ENCODE peak calls at places on chromosomes 12 and 14, in six cellular contexts. One of them, this sample, is unnamed.

GRCh38 chr12:40561395-40561966 is 130.8 kb upstream of the CNTN1 start:
- DNase-seq in WERI-Rb-1: no peak
- DNase-seq in SJSA1: no peak
- DNase-seq in mammary epithelial cell: no peak
- DNase-seq in GM23338: no peak
- DNase-seq in lower lobe of right lung: no peak
- DNase-seq in this sample: no peak

GRCh38 chr12:128783129-128783574 is 40.6 kb downstream of the SLC15A4 start:
- DNase-seq in WERI-Rb-1: no peak
- DNase-seq in SJSA1: peak; percentile 56
- DNase-seq in mammary epithelial cell: no peak
- DNase-seq in GM23338: no peak
- DNase-seq in lower lobe of right lung: no peak
- DNase-seq in this sample: no peak

GRCh38 chr12:69331846-69332684 is 16.1 kb upstream of the LYZ start:
- DNase-seq in WERI-Rb-1: no peak
- DNase-seq in SJSA1: no peak
- DNase-seq in mammary epithelial cell: no peak
- DNase-seq in GM23338: no peak
- DNase-seq in lower lobe of right lung: no peak
- DNase-seq in this sample: no peak

GRCh38 chr12:112969547-112970306 is 8.6 kb upstream of the OAS2 start:
- DNase-seq in WERI-Rb-1: no peak
- DNase-seq in SJSA1: no peak
- DNase-seq in mammary epithelial cell: no peak
- DNase-seq in GM23338: no peak
- DNase-seq in lower lobe of right lung: no peak
- DNase-seq in this sample: no peak

GRCh38 chr12:89999699-90000505 is 291.3 kb upstream of the ATP2B1 start:
- DNase-seq in WERI-Rb-1: no peak
- DNase-seq in SJSA1: no peak
- DNase-seq in mammary epithelial cell: no peak
- DNase-seq in GM23338: no peak
- DNase-seq in lower lobe of right lung: no peak
- DNase-seq in this sample: no peak

GRCh38 chr14:69242311-69243224 is 17.4 kb upstream of the GALNT16 start:
- DNase-seq in WERI-Rb-1: peak; percentile 59
- DNase-seq in SJSA1: no peak
- DNase-seq in mammary epithelial cell: peak; percentile 32
- DNase-seq in GM23338: peak; percentile 82
- DNase-seq in lower lobe of right lung: no peak
- DNase-seq in this sample: peak; percentile 84

GRCh38 chr12:120225852-120226640 is 25.1 kb upstream of the RPLP0 start:
- DNase-seq in WERI-Rb-1: peak; percentile 40
- DNase-seq in SJSA1: no peak
- DNase-seq in mammary epithelial cell: no peak
- DNase-seq in GM23338: peak; percentile 48
- DNase-seq in lower lobe of right lung: peak; percentile 85
- DNase-seq in this sample: peak; percentile 72

GRCh38 chr14:93946104-93946503 is 19.0 kb downstream of the FAM181A start:
- DNase-seq in WERI-Rb-1: no peak
- DNase-seq in SJSA1: no peak
- DNase-seq in mammary epithelial cell: no peak
- DNase-seq in GM23338: no peak
- DNase-seq in lower lobe of right lung: no peak
- DNase-seq in this sample: no peak

GRCh38 chr12:121288158-121288848 is 8.2 kb downstream of the CAMKK2 start:
- DNase-seq in WERI-Rb-1: no peak
- DNase-seq in SJSA1: no peak
- DNase-seq in mammary epithelial cell: no peak
- DNase-seq in GM23338: no peak
- DNase-seq in lower lobe of right lung: peak; percentile 58
- DNase-seq in this sample: peak; percentile 59

GRCh38 chr12:124881123-124881522 is 17.5 kb upstream of the SCARB1 start:
- DNase-seq in WERI-Rb-1: no peak
- DNase-seq in SJSA1: no peak
- DNase-seq in mammary epithelial cell: no peak
- DNase-seq in GM23338: no peak
- DNase-seq in lower lobe of right lung: no peak
- DNase-seq in this sample: peak; percentile 44

GRCh38 chr14:33165926-33166289 is 227.2 kb downstream of the NPAS3 start:
- DNase-seq in WERI-Rb-1: no peak
- DNase-seq in SJSA1: no peak
- DNase-seq in mammary epithelial cell: no peak
- DNase-seq in GM23338: no peak
- DNase-seq in lower lobe of right lung: no peak
- DNase-seq in this sample: no peak

GRCh38 chr14:103121846-103122577 is 1.2 kb upstream of the TNFAIP2 start:
- DNase-seq in WERI-Rb-1: peak; percentile 64
- DNase-seq in SJSA1: peak; percentile 60
- DNase-seq in mammary epithelial cell: no peak
- DNase-seq in GM23338: peak; percentile 74
- DNase-seq in lower lobe of right lung: peak; percentile 93
- DNase-seq in this sample: peak; percentile 89

DNA sequence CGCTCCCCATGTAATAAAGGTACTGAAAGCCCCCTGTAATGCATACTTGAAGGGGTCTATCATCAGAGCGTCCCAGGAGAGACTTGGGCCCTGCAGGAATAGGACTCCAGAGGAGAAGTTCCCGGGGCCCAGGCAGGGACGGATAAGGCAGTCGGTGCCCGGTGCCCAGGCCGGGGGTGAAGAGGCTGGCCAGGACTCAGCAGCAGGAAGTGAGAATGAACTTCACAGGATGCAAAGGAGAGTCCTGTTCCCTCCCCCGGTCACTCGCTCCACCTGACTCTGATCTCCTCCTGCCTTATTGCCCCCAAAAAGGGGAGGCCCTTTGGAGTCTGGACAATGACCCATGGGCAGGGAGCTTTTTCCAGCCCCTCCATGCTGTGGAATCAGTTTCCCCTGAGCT is 40.3 kb downstream of the LRRC74A start:
- DNase-seq in WERI-Rb-1: no peak
- DNase-seq in SJSA1: no peak
- DNase-seq in mammary epithelial cell: no peak
- DNase-seq in GM23338: no peak
- DNase-seq in lower lobe of right lung: no peak
- DNase-seq in this sample: no peak
- H3K27me3 ChIP-seq in WERI-Rb-1: no peaks in the 10 kb centered on the region
- H3K27me3 ChIP-seq in SJSA1: peaks cover 9% of the 10 kb centered on the region
- H3K27me3 ChIP-seq in mammary epithelial cell: peaks cover 2% of the 10 kb centered on the region
- H3K27me3 ChIP-seq in GM23338: no peaks in the 10 kb centered on the region
- H3K27me3 ChIP-seq in lower lobe of right lung: peaks cover 5% of the 10 kb centered on the region
- H3K27me3 ChIP-seq in this sample: peaks cover 2% of the 10 kb centered on the region

DNA sequence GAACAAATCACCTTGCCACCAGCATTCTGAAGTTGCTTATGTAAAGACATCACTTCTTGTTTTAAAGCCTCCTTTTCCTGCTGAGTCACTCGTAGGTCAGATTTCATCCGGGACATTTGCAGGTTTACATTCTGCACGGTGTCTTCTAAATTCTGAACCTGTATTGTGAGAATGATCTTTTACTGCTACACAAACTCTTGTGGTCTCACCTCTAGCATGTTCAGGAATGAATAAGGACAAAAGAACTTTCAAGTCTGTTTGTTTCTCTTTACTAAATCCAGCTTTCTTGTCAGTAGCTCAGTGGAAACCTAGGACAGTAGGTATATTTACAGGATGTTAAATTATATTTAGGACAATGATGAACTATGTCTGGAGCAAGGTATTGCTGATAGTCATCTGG is 73.5 kb upstream of the SAV1 start:
- DNase-seq in WERI-Rb-1: no peak
- DNase-seq in SJSA1: no peak
- DNase-seq in mammary epithelial cell: peak; percentile 72
- DNase-seq in GM23338: no peak
- DNase-seq in lower lobe of right lung: no peak
- DNase-seq in this sample: no peak
- H3K4me3 ChIP-seq in WERI-Rb-1: no peak overlapping the region
- H3K4me3 ChIP-seq in SJSA1: no peak overlapping the region
- H3K4me3 ChIP-seq in mammary epithelial cell: no peak overlapping the region
- H3K4me3 ChIP-seq in GM23338: no peak overlapping the region
- H3K4me3 ChIP-seq in lower lobe of right lung: no peak overlapping the region
- H3K4me3 ChIP-seq in this sample: no peak overlapping the region

DNA sequence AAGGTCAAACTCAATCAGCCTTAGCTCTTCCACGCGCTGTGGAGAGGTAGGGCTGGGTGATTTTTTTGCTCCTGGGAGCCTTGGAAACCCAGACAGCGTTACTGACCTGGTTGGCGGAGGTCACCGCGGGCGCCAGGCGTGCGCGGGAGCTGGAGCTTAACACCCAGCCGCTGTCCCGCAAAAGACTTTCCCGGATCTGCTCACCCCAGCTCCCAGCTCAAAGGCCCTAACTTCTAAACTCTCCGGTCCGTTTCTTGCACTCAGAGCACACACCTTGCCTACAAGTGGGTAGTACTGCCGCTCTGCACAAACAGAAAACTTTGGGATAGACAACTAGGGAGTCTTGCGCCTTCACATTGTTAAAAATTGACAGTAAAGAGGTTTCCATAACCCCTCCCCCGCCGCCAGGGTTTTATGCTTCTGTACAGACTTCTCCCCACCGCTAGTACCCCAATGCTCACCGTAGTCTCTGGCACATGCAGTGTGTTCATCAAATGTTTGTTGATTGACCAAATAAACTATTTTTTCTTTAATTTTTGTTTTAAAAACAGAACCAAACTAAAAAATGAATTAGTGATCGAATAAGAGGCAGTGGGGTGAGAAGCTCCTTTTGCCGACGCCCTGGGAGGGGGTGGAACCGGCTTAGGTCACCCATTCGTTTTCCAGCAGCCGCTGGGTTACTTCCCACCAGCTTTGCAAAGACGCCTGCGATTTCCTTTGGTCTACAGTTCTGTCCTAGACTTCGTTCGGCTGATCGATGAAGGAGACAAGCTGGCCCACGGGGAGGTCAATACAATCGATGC is 12.7 kb upstream of the TBX3 start:
- DNase-seq in WERI-Rb-1: no peak
- DNase-seq in SJSA1: no peak
- DNase-seq in mammary epithelial cell: no peak
- DNase-seq in GM23338: no peak
- DNase-seq in lower lobe of right lung: no peak
- DNase-seq in this sample: peak; percentile 47
- H3K27me3 ChIP-seq in WERI-Rb-1: peaks cover 83% of the 10 kb centered on the region
- H3K27me3 ChIP-seq in SJSA1: no peaks in the 10 kb centered on the region
- H3K27me3 ChIP-seq in mammary epithelial cell: peaks cover 6% of the 10 kb centered on the region
- H3K27me3 ChIP-seq in GM23338: peaks cover 100% of the 10 kb centered on the region
- H3K27me3 ChIP-seq in lower lobe of right lung: peaks cover 76% of the 10 kb centered on the region
- H3K27me3 ChIP-seq in this sample: peaks cover 98% of the 10 kb centered on the region

GRCh38 chr12:43336962-43337555 is 214.9 kb downstream of the ADAMTS20 start:
- DNase-seq in WERI-Rb-1: no peak
- DNase-seq in SJSA1: no peak
- DNase-seq in mammary epithelial cell: peak; percentile 16
- DNase-seq in GM23338: peak; percentile 57
- DNase-seq in lower lobe of right lung: no peak
- DNase-seq in this sample: peak; percentile 18

GRCh38 chr12:43332977-43333649 is 218.9 kb downstream of the ADAMTS20 start:
- DNase-seq in WERI-Rb-1: no peak
- DNase-seq in SJSA1: no peak
- DNase-seq in mammary epithelial cell: peak; percentile 54
- DNase-seq in GM23338: no peak
- DNase-seq in lower lobe of right lung: no peak
- DNase-seq in this sample: no peak

GRCh38 chr12:43338848-43339526 is 213.0 kb downstream of the ADAMTS20 start:
- DNase-seq in WERI-Rb-1: peak; percentile 38
- DNase-seq in SJSA1: no peak
- DNase-seq in mammary epithelial cell: peak; percentile 48
- DNase-seq in GM23338: peak; percentile 78
- DNase-seq in lower lobe of right lung: no peak
- DNase-seq in this sample: peak; percentile 30

GRCh38 chr12:43333650-43334043 is 218.4 kb downstream of the ADAMTS20 start:
- DNase-seq in WERI-Rb-1: no peak
- DNase-seq in SJSA1: no peak
- DNase-seq in mammary epithelial cell: no peak
- DNase-seq in GM23338: no peak
- DNase-seq in lower lobe of right lung: no peak
- DNase-seq in this sample: no peak

DNA sequence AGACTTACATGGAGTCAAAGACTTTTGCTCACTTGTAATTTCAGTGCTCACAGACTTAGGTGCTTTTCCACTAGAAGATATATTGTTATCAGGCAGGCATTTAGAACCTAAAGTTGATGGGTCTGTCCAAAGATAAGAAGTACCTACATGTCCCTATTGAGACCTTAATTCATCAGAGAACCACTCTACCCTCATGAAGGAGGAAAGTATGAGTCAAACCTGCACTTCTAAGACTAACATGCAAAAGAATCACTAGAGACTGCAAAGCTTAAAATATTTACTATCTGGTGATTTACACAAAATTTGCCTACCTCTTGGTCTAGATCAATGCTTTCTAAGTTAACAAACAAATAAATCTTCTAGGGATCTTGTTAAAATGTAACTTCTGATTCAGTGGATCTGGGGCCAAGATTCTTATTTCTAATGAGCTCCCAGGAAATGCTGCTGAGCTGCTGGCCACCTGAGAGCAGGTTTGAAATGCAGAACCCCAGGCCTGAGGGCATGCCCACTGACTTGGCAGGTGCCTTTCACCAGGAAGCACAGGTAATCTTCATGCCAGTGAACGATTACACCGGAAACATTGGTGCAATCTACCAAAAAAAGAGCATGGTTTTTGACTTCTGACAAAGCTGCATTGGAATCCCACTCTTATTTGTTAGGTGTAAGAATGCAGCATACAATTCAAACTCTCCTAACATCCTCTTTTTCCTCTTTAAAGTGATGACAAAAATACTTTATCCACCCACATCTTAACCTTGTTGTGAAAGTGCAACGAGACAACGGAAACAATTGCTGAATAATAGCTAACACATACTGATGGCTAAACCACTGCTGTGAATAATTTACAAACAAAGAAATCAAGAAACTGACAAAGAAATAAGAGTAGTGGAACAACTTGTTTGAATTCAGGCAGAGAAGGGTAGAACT is 214.2 kb downstream of the ADAMTS20 start:
- DNase-seq in WERI-Rb-1: no peak
- DNase-seq in SJSA1: no peak
- DNase-seq in mammary epithelial cell: peak; percentile 48
- DNase-seq in GM23338: no peak
- DNase-seq in lower lobe of right lung: no peak
- DNase-seq in this sample: no peak
- H3K4me3 ChIP-seq in WERI-Rb-1: no peak overlapping the region
- H3K4me3 ChIP-seq in SJSA1: no peak overlapping the region
- H3K4me3 ChIP-seq in mammary epithelial cell: no peak overlapping the region
- H3K4me3 ChIP-seq in GM23338: no peak overlapping the region
- H3K4me3 ChIP-seq in lower lobe of right lung: no peak overlapping the region
- H3K4me3 ChIP-seq in this sample: no peak overlapping the region

This sample was measured in H7.